ENCODE peak calls at places on chromosomes 12 and 14, in six cellular contexts. One of them, this sample, is unnamed.
A peak's percentile ranks its signal among the peaks of the same experiment; 100 is the strongest.

GRCh38 chr14:71665157-71665556 is 267.1 kb upstream of the RGS6 start:
- DNase-seq in activated effector memory CD4-positive, alpha-beta T cell treated with Interleukin-2 at 50 U/mL for 16 hours: no peak
- DNase-seq in neural crest cell: no peak
- DNase-seq in foreskin keratinocyte: peak; percentile 14
- DNase-seq in stimulated activated CD8-positive, alpha-beta memory T cell treated with anti-CD3 and anti-CD28 coated beads, Interleukin-4, amount 100 ng/mL, for 48 hours: no peak
- DNase-seq in Calu3: no peak
- DNase-seq in this sample: no peak

GRCh38 chr12:123471374-123472068 is 13.6 kb downstream of the SNRNP35 start:
- DNase-seq in foreskin keratinocyte: no peak
- DNase-seq in activated effector memory CD4-positive, alpha-beta T cell treated with Interleukin-2 at 50 U/mL for 16 hours: no peak
- DNase-seq in stimulated activated CD8-positive, alpha-beta memory T cell treated with anti-CD3 and anti-CD28 coated beads, Interleukin-4, amount 100 ng/mL, for 48 hours: no peak
- DNase-seq in Calu3: no peak
- DNase-seq in neural crest cell: no peak
- DNase-seq in this sample: peak; percentile 52

GRCh38 chr12:100716949-100717732 is 77.4 kb upstream of the ANO4 start:
- DNase-seq in activated effector memory CD4-positive, alpha-beta T cell treated with Interleukin-2 at 50 U/mL for 16 hours: no peak
- DNase-seq in foreskin keratinocyte: no peak
- DNase-seq in stimulated activated CD8-positive, alpha-beta memory T cell treated with anti-CD3 and anti-CD28 coated beads, Interleukin-4, amount 100 ng/mL, for 48 hours: no peak
- DNase-seq in Calu3: peak; percentile 61
- DNase-seq in neural crest cell: peak; percentile 21
- DNase-seq in this sample: no peak

GRCh38 chr14:104280902-104281767 is 142.7 kb downstream of the KIF26A start:
- DNase-seq in activated effector memory CD4-positive, alpha-beta T cell treated with Interleukin-2 at 50 U/mL for 16 hours: no peak
- DNase-seq in neural crest cell: no peak
- DNase-seq in Calu3: no peak
- DNase-seq in stimulated activated CD8-positive, alpha-beta memory T cell treated with anti-CD3 and anti-CD28 coated beads, Interleukin-4, amount 100 ng/mL, for 48 hours: no peak
- DNase-seq in foreskin keratinocyte: no peak
- DNase-seq in this sample: no peak

GRCh38 chr14:93395227-93395626 is 35.5 kb upstream of the UNC79 start:
- DNase-seq in foreskin keratinocyte: no peak
- DNase-seq in neural crest cell: no peak
- DNase-seq in activated effector memory CD4-positive, alpha-beta T cell treated with Interleukin-2 at 50 U/mL for 16 hours: no peak
- DNase-seq in stimulated activated CD8-positive, alpha-beta memory T cell treated with anti-CD3 and anti-CD28 coated beads, Interleukin-4, amount 100 ng/mL, for 48 hours: no peak
- DNase-seq in Calu3: no peak
- DNase-seq in this sample: no peak

GRCh38 chr12:51482808-51483532 is 58.3 kb downstream of the SLC4A8 start:
- DNase-seq in activated effector memory CD4-positive, alpha-beta T cell treated with Interleukin-2 at 50 U/mL for 16 hours: no peak
- DNase-seq in foreskin keratinocyte: no peak
- DNase-seq in Calu3: no peak
- DNase-seq in neural crest cell: no peak
- DNase-seq in stimulated activated CD8-positive, alpha-beta memory T cell treated with anti-CD3 and anti-CD28 coated beads, Interleukin-4, amount 100 ng/mL, for 48 hours: peak; percentile 36
- DNase-seq in this sample: peak; percentile 11

GRCh38 chr14:103140316-103141109 is 17.3 kb downstream of the TNFAIP2 start:
- DNase-seq in Calu3: peak; percentile 30
- DNase-seq in foreskin keratinocyte: no peak
- DNase-seq in neural crest cell: no peak
- DNase-seq in stimulated activated CD8-positive, alpha-beta memory T cell treated with anti-CD3 and anti-CD28 coated beads, Interleukin-4, amount 100 ng/mL, for 48 hours: no peak
- DNase-seq in activated effector memory CD4-positive, alpha-beta T cell treated with Interleukin-2 at 50 U/mL for 16 hours: no peak
- DNase-seq in this sample: no peak

GRCh38 chr12:121610239-121611149 is 15.8 kb upstream of the ORAI1 start:
- DNase-seq in Calu3: no peak
- DNase-seq in activated effector memory CD4-positive, alpha-beta T cell treated with Interleukin-2 at 50 U/mL for 16 hours: no peak
- DNase-seq in neural crest cell: no peak
- DNase-seq in foreskin keratinocyte: no peak
- DNase-seq in stimulated activated CD8-positive, alpha-beta memory T cell treated with anti-CD3 and anti-CD28 coated beads, Interleukin-4, amount 100 ng/mL, for 48 hours: no peak
- DNase-seq in this sample: no peak

GRCh38 chr12:39329015-39329414 is 113.9 kb downstream of the KIF21A start:
- DNase-seq in stimulated activated CD8-positive, alpha-beta memory T cell treated with anti-CD3 and anti-CD28 coated beads, Interleukin-4, amount 100 ng/mL, for 48 hours: no peak
- DNase-seq in activated effector memory CD4-positive, alpha-beta T cell treated with Interleukin-2 at 50 U/mL for 16 hours: no peak
- DNase-seq in neural crest cell: no peak
- DNase-seq in foreskin keratinocyte: no peak
- DNase-seq in Calu3: no peak
- DNase-seq in this sample: no peak

GRCh38 chr14:20848316-20848954 is 42.8 kb upstream of the RNASE3 start:
- DNase-seq in neural crest cell: no peak
- DNase-seq in activated effector memory CD4-positive, alpha-beta T cell treated with Interleukin-2 at 50 U/mL for 16 hours: no peak
- DNase-seq in Calu3: peak; percentile 45
- DNase-seq in stimulated activated CD8-positive, alpha-beta memory T cell treated with anti-CD3 and anti-CD28 coated beads, Interleukin-4, amount 100 ng/mL, for 48 hours: no peak
- DNase-seq in foreskin keratinocyte: peak; percentile 29
- DNase-seq in this sample: no peak

GRCh38 chr12:6020930-6021329 is 75.9 kb upstream of the ANO2 start:
- DNase-seq in Calu3: no peak
- DNase-seq in neural crest cell: no peak
- DNase-seq in stimulated activated CD8-positive, alpha-beta memory T cell treated with anti-CD3 and anti-CD28 coated beads, Interleukin-4, amount 100 ng/mL, for 48 hours: no peak
- DNase-seq in foreskin keratinocyte: no peak
- DNase-seq in activated effector memory CD4-positive, alpha-beta T cell treated with Interleukin-2 at 50 U/mL for 16 hours: no peak
- DNase-seq in this sample: peak; percentile 68

GRCh38 chr12:20525064-20525610 is 156.8 kb downstream of the PDE3A start:
- DNase-seq in activated effector memory CD4-positive, alpha-beta T cell treated with Interleukin-2 at 50 U/mL for 16 hours: no peak
- DNase-seq in foreskin keratinocyte: no peak
- DNase-seq in stimulated activated CD8-positive, alpha-beta memory T cell treated with anti-CD3 and anti-CD28 coated beads, Interleukin-4, amount 100 ng/mL, for 48 hours: no peak
- DNase-seq in Calu3: no peak
- DNase-seq in neural crest cell: no peak
- DNase-seq in this sample: no peak

GRCh38 chr14:90652626-90653025 is 163.6 kb downstream of the TTC7B start:
- DNase-seq in neural crest cell: no peak
- DNase-seq in Calu3: no peak
- DNase-seq in stimulated activated CD8-positive, alpha-beta memory T cell treated with anti-CD3 and anti-CD28 coated beads, Interleukin-4, amount 100 ng/mL, for 48 hours: no peak
- DNase-seq in foreskin keratinocyte: no peak
- DNase-seq in activated effector memory CD4-positive, alpha-beta T cell treated with Interleukin-2 at 50 U/mL for 16 hours: no peak
- DNase-seq in this sample: no peak

GRCh38 chr14:31441273-31442110 is 15.8 kb downstream of the DTD2 start:
- DNase-seq in activated effector memory CD4-positive, alpha-beta T cell treated with Interleukin-2 at 50 U/mL for 16 hours: no peak
- DNase-seq in foreskin keratinocyte: no peak
- DNase-seq in stimulated activated CD8-positive, alpha-beta memory T cell treated with anti-CD3 and anti-CD28 coated beads, Interleukin-4, amount 100 ng/mL, for 48 hours: no peak
- DNase-seq in Calu3: no peak
- DNase-seq in neural crest cell: no peak
- DNase-seq in this sample: no peak

GRCh38 chr12:50579757-50580267 is 75.0 kb downstream of the DIP2B start:
- DNase-seq in activated effector memory CD4-positive, alpha-beta T cell treated with Interleukin-2 at 50 U/mL for 16 hours: no peak
- DNase-seq in Calu3: no peak
- DNase-seq in stimulated activated CD8-positive, alpha-beta memory T cell treated with anti-CD3 and anti-CD28 coated beads, Interleukin-4, amount 100 ng/mL, for 48 hours: no peak
- DNase-seq in neural crest cell: no peak
- DNase-seq in foreskin keratinocyte: no peak
- DNase-seq in this sample: no peak